ENCODE peak calls at places on chromosomes 16 and 17, in four cellular contexts. One of them, this sample, is unnamed. For H3K9me3, the result is how much of the 10 kb centered on the place peaks cover.

GRCh38 chr17:72726936-72727335 is 365.6 kb downstream of the SLC39A11 start:
- DNase-seq in CD4-positive, CD25-positive, alpha-beta regulatory T cell: peak
- DNase-seq in A549: no peak
- DNase-seq in tibial nerve: no peak
- DNase-seq in this sample: no peak

GRCh38 chr17:18093616-18094408 is 6.1 kb downstream of the DRG2 start:
- DNase-seq in CD4-positive, CD25-positive, alpha-beta regulatory T cell: no peak
- DNase-seq in A549: peak
- DNase-seq in tibial nerve: no peak
- DNase-seq in this sample: no peak

GRCh38 chr17:49715221-49715620 is 7.5 kb upstream of the SLC35B1 start:
- DNase-seq in CD4-positive, CD25-positive, alpha-beta regulatory T cell: no peak
- DNase-seq in A549: no peak
- DNase-seq in tibial nerve: no peak
- DNase-seq in this sample: no peak

GRCh38 chr16:12081048-12081404 is 104.5 kb downstream of the SNX29 start:
- DNase-seq in CD4-positive, CD25-positive, alpha-beta regulatory T cell: no peak
- DNase-seq in A549: no peak
- DNase-seq in tibial nerve: no peak
- DNase-seq in this sample: no peak

GRCh38 chr17:45132302-45132568 is at the start of gene PLCD3:
- DNase-seq in CD4-positive, CD25-positive, alpha-beta regulatory T cell: no peak
- DNase-seq in A549: no peak
- DNase-seq in tibial nerve: no peak
- DNase-seq in this sample: no peak

GRCh38 chr17:65666869-65667268 is 105.4 kb upstream of the AXIN2 start:
- DNase-seq in CD4-positive, CD25-positive, alpha-beta regulatory T cell: no peak
- DNase-seq in A549: no peak
- DNase-seq in tibial nerve: no peak
- DNase-seq in this sample: no peak

GRCh38 chr17:77076046-77076882 is 64.5 kb upstream of the SEC14L1 start:
- DNase-seq in CD4-positive, CD25-positive, alpha-beta regulatory T cell: no peak
- DNase-seq in A549: no peak
- DNase-seq in tibial nerve: no peak
- DNase-seq in this sample: no peak

GRCh38 chr17:66691644-66692500 is 143.0 kb upstream of the CACNG5 start:
- DNase-seq in CD4-positive, CD25-positive, alpha-beta regulatory T cell: no peak
- DNase-seq in A549: peak
- DNase-seq in tibial nerve: peak
- DNase-seq in this sample: no peak

GRCh38 chr16:8251727-8252126 is 338.6 kb downstream of the TMEM114 start:
- DNase-seq in CD4-positive, CD25-positive, alpha-beta regulatory T cell: no peak
- DNase-seq in A549: no peak
- DNase-seq in tibial nerve: no peak
- DNase-seq in this sample: no peak

GRCh38 chr17:70394833-70395232 is 225.5 kb downstream of the KCNJ2 start:
- DNase-seq in CD4-positive, CD25-positive, alpha-beta regulatory T cell: no peak
- DNase-seq in A549: no peak
- DNase-seq in tibial nerve: no peak
- DNase-seq in this sample: no peak
- H3K9me3 ChIP-seq in CD4-positive, CD25-positive, alpha-beta regulatory T cell: under half
- H3K9me3 ChIP-seq in A549: under half
- H3K9me3 ChIP-seq in tibial nerve: under half
- H3K9me3 ChIP-seq in this sample: under half

DNA sequence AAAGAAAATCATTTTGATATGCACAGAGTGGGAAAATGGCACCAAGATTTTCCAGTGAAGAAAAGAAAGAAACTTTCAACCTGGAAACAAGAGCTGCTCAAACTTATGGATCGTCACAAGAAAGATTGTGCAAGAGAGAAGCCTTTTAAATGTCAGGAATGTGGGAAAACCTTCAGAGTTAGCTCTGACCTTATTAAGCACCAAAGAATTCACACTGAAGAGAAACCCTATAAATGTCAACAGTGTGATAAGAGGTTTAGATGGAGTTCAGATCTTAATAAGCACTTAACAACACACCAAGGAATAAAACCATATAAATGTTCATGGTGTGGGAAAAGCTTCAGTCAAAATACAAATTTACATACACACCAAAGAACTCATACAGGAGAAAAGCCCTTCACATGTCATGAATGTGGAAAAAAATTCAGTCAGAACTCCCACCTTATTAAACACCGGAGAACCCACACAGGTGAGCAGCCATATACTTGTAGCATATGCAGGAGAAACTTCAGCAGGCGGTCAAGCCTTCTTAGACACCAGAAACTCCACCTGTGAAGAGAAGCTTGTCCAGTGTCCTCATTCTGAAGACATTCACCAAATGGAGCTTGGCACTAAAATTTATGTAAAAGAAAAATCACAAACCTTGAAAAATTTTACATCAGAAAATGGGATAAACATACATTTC is 12.2 kb downstream of the ZNF75A start:
- DNase-seq in CD4-positive, CD25-positive, alpha-beta regulatory T cell: no peak
- DNase-seq in A549: peak
- DNase-seq in tibial nerve: no peak
- DNase-seq in this sample: no peak
- H3K9me3 ChIP-seq in CD4-positive, CD25-positive, alpha-beta regulatory T cell: half or more
- H3K9me3 ChIP-seq in A549: half or more
- H3K9me3 ChIP-seq in tibial nerve: half or more
- H3K9me3 ChIP-seq in this sample: half or more

DNA sequence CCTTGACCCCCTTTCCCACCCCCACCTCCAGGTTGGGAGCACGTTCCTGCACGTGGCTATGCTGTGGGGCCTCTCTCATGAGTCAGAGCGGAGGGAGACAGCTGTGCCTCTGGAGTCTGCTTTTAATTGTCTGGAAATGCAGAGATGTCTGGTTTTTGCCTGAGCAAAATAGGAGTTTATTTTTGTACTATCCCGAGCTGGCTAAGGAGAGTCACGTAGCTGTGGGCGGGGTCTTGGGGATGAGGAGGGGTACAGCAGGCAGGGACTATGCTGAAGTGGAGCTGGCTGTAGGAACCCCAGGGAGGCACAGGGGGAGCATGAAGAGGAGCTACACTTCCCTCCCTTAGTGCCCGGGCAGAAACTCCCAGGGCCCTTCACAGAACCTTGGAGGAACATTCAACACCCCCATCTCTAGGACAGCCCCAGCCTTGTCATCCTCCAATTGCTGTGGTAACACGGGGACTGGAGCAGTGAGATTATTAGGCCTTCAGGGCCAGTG is 44.7 kb upstream of the LGALS9 start:
- DNase-seq in CD4-positive, CD25-positive, alpha-beta regulatory T cell: no peak
- DNase-seq in A549: peak
- DNase-seq in tibial nerve: no peak
- DNase-seq in this sample: no peak
- H3K9me3 ChIP-seq in CD4-positive, CD25-positive, alpha-beta regulatory T cell: under half
- H3K9me3 ChIP-seq in A549: under half
- H3K9me3 ChIP-seq in tibial nerve: under half
- H3K9me3 ChIP-seq in this sample: under half

GRCh38 chr16:31664683-31665482 is 137.2 kb downstream of the AHSP start:
- DNase-seq in CD4-positive, CD25-positive, alpha-beta regulatory T cell: no peak
- DNase-seq in A549: no peak
- DNase-seq in tibial nerve: no peak
- DNase-seq in this sample: no peak
- H3K9me3 ChIP-seq in CD4-positive, CD25-positive, alpha-beta regulatory T cell: under half
- H3K9me3 ChIP-seq in A549: under half
- H3K9me3 ChIP-seq in tibial nerve: under half
- H3K9me3 ChIP-seq in this sample: under half

GRCh38 chr16:2058901-2059300 is 11.1 kb downstream of the TSC2 start:
- DNase-seq in CD4-positive, CD25-positive, alpha-beta regulatory T cell: no peak
- DNase-seq in A549: no peak
- DNase-seq in tibial nerve: no peak
- DNase-seq in this sample: no peak
- H3K9me3 ChIP-seq in CD4-positive, CD25-positive, alpha-beta regulatory T cell: under half
- H3K9me3 ChIP-seq in A549: under half
- H3K9me3 ChIP-seq in tibial nerve: under half
- H3K9me3 ChIP-seq in this sample: under half

DNA sequence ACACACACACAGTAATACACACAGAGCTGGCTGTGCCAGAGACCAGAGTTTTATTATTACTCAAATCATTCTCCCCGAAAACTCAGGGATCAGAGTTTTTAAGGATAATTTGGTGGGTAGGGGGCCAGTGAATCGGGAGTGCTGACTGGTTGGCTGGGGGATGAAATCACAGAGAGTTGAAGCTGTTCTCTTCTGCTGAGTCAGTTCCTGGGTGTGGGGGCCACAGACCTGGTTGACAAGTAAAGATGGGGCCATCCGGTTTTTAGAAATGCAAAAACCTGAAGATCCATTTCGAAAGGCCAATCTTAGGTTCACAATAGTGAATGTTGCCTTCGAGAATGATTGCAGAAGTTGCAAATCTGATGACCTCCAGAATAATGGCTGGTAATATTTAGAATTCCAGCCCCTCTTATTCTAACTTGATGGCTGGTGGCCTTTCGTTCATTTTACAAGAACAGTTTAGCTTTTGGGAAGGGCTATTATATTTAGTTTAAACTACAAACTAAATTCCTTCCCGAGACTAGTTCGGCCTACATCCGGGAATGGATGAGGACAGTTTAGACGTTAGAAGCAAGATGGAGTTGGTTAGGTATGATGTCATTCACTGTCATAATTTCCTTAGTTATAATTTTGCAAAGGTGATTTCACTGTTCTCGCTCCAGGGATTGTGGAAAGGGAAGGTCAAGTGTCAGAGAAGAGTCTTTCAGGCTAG is 123.2 kb downstream of the KCNJ18 start:
- DNase-seq in CD4-positive, CD25-positive, alpha-beta regulatory T cell: no peak
- DNase-seq in A549: no peak
- DNase-seq in tibial nerve: no peak
- DNase-seq in this sample: no peak
- H3K9me3 ChIP-seq in CD4-positive, CD25-positive, alpha-beta regulatory T cell: under half
- H3K9me3 ChIP-seq in A549: under half
- H3K9me3 ChIP-seq in tibial nerve: under half
- H3K9me3 ChIP-seq in this sample: under half

DNA sequence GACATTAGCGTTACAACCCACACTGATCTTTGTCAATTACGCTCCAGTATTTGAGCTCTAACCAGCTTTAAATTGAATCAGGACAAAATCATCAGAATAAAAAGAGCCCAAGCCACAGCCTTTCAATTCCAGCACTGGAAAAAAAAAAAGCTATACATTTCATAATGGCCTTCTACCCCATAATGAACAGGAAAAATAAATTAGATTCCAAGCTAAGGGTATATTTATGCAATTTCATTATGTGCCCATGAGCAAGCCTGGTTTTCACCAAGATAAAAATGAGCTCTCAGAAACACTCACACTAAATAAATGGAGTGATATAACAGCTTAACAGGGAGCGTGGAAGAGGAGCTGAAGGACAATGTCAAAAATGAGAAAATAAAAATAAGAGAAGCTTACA is 69.8 kb downstream of the RBFOX3 start:
- DNase-seq in CD4-positive, CD25-positive, alpha-beta regulatory T cell: no peak
- DNase-seq in A549: no peak
- DNase-seq in tibial nerve: no peak
- DNase-seq in this sample: no peak
- H3K9me3 ChIP-seq in CD4-positive, CD25-positive, alpha-beta regulatory T cell: under half
- H3K9me3 ChIP-seq in A549: under half
- H3K9me3 ChIP-seq in tibial nerve: under half
- H3K9me3 ChIP-seq in this sample: under half

DNA sequence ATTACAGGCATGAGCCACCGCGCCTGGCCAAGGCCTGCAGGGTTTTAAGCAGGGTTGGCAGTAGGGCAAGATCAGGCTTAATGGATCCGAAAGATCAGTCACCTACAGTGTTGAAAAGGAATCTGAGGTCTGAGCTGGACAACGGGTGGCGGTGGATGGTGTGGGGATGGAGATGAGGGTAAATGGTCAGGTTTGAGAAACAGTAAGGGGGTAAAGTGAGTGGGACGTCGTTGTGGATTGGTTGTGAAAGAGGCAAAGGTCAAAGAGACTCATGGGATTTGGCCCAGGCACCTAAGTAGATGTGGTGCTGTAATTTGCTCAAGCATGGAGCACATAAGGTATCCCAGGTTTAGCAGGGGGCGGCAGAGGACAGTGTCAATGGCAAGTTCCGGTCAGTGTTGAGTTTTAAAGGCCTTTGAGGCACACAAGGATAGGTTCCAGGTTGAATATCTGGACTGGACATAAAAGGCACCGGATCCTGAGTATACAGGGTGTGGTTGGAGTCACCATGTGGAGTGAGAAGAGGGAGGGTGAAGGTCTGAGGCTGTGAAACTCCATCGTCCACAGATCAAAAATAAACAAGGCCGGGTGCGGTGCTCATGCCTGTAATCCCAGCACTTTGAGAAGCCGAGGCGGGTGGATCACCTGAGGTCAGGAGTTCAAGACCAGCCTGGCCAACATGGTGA is 1.1 kb upstream of the SLC16A5 start:
- DNase-seq in CD4-positive, CD25-positive, alpha-beta regulatory T cell: no peak
- DNase-seq in A549: peak
- DNase-seq in tibial nerve: no peak
- DNase-seq in this sample: no peak
- H3K9me3 ChIP-seq in CD4-positive, CD25-positive, alpha-beta regulatory T cell: under half
- H3K9me3 ChIP-seq in A549: under half
- H3K9me3 ChIP-seq in tibial nerve: under half
- H3K9me3 ChIP-seq in this sample: under half

GRCh38 chr16:35744716-35745115 is 2285.3 kb downstream of the TP53TG3F start:
- DNase-seq in CD4-positive, CD25-positive, alpha-beta regulatory T cell: no peak
- DNase-seq in A549: no peak
- DNase-seq in tibial nerve: no peak
- DNase-seq in this sample: no peak
- H3K9me3 ChIP-seq in CD4-positive, CD25-positive, alpha-beta regulatory T cell: under half
- H3K9me3 ChIP-seq in A549: under half
- H3K9me3 ChIP-seq in tibial nerve: under half
- H3K9me3 ChIP-seq in this sample: under half

DNA sequence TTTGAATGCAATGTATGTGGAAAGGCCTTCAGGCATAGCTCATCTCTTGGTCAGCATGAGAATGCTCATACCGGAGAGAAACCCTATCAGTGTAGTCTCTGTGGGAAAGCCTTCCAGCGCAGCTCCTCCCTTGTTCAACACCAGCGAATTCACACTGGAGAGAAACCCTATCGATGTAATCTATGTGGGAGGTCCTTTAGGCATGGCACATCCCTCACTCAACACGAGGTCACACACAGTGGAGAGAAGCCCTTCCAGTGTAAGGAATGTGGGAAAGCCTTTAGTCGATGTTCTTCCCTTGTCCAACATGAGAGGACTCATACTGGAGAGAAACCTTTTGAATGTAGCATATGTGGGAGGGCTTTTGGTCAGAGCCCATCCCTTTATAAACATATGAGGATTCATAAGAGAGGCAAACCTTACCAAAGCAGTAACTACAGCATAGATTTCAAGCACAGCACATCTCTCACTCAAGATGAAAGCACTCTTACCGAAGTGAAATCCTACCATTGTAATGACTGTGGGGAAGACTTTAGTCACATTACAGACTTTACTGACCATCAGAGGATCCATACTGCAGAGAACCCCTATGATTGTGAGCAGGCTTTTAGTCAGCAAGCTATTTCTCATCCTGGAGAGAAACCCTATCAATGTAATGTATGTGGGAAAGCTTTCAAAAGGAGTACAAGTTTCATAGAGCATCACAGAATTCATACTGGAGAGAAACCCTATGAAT is 24.7 kb downstream of the ZFP90 start:
- DNase-seq in CD4-positive, CD25-positive, alpha-beta regulatory T cell: no peak
- DNase-seq in A549: peak
- DNase-seq in tibial nerve: no peak
- DNase-seq in this sample: no peak
- H3K9me3 ChIP-seq in CD4-positive, CD25-positive, alpha-beta regulatory T cell: half or more
- H3K9me3 ChIP-seq in A549: half or more
- H3K9me3 ChIP-seq in tibial nerve: half or more
- H3K9me3 ChIP-seq in this sample: under half